ENCODE peak calls at places on chromosomes 1 and 21, in six cellular contexts. One of them, this sample, is unnamed.

GRCh38 chr1:110164951-110165350 is 14.7 kb downstream of the SLC6A17 start:
- DNase-seq in H1: no peak
- DNase-seq in upper lobe of left lung: no peak
- DNase-seq in body of pancreas: no peak
- DNase-seq in endothelial cell of umbilical vein: no peak
- DNase-seq in uterus: no peak
- DNase-seq in this sample: no peak

GRCh38 chr1:2208309-2209239 is 14.0 kb upstream of the FAAP20 start:
- DNase-seq in endothelial cell of umbilical vein: peak
- DNase-seq in upper lobe of left lung: peak
- DNase-seq in H1: no peak
- DNase-seq in body of pancreas: peak
- DNase-seq in uterus: peak
- DNase-seq in this sample: no peak

GRCh38 chr1:210301254-210301955 is 27.3 kb upstream of the HHAT start:
- DNase-seq in endothelial cell of umbilical vein: no peak
- DNase-seq in H1: no peak
- DNase-seq in upper lobe of left lung: no peak
- DNase-seq in body of pancreas: no peak
- DNase-seq in uterus: no peak
- DNase-seq in this sample: no peak

GRCh38 chr1:85074365-85074964 is 26.2 kb upstream of the MCOLN3 start:
- DNase-seq in H1: no peak
- DNase-seq in endothelial cell of umbilical vein: no peak
- DNase-seq in upper lobe of left lung: no peak
- DNase-seq in body of pancreas: no peak
- DNase-seq in uterus: no peak
- DNase-seq in this sample: no peak

GRCh38 chr1:70436617-70437236 is 25.7 kb downstream of the CTH start:
- DNase-seq in body of pancreas: no peak
- DNase-seq in H1: no peak
- DNase-seq in upper lobe of left lung: no peak
- DNase-seq in endothelial cell of umbilical vein: peak
- DNase-seq in uterus: peak
- DNase-seq in this sample: no peak

GRCh38 chr1:20350421-20350820 is 59.7 kb downstream of the VWA5B1 start:
- DNase-seq in H1: no peak
- DNase-seq in endothelial cell of umbilical vein: no peak
- DNase-seq in upper lobe of left lung: no peak
- DNase-seq in uterus: no peak
- DNase-seq in body of pancreas: no peak
- DNase-seq in this sample: no peak

GRCh38 chr1:57340361-57341192 is 83.3 kb downstream of the DAB1 start:
- DNase-seq in uterus: no peak
- DNase-seq in upper lobe of left lung: peak
- DNase-seq in endothelial cell of umbilical vein: no peak
- DNase-seq in body of pancreas: no peak
- DNase-seq in H1: no peak
- DNase-seq in this sample: no peak

GRCh38 chr21:38831526-38832467 is 26.1 kb downstream of the ETS2 start:
- DNase-seq in upper lobe of left lung: peak
- DNase-seq in endothelial cell of umbilical vein: peak
- DNase-seq in uterus: peak
- DNase-seq in body of pancreas: peak
- DNase-seq in H1: no peak
- DNase-seq in this sample: peak

GRCh38 chr1:101239095-101240040 is 2.5 kb downstream of the S1PR1 start:
- DNase-seq in upper lobe of left lung: peak
- DNase-seq in endothelial cell of umbilical vein: peak
- DNase-seq in body of pancreas: no peak
- DNase-seq in uterus: no peak
- DNase-seq in H1: no peak
- DNase-seq in this sample: no peak

GRCh38 chr1:221444346-221444745 is 297.5 kb downstream of the DUSP10 start:
- DNase-seq in H1: no peak
- DNase-seq in uterus: no peak
- DNase-seq in body of pancreas: no peak
- DNase-seq in endothelial cell of umbilical vein: no peak
- DNase-seq in upper lobe of left lung: no peak
- DNase-seq in this sample: no peak

GRCh38 chr1:2642131-2642559 is 9.3 kb upstream of the MMEL1 start:
- DNase-seq in endothelial cell of umbilical vein: no peak
- DNase-seq in body of pancreas: no peak
- DNase-seq in H1: no peak
- DNase-seq in upper lobe of left lung: no peak
- DNase-seq in uterus: no peak
- DNase-seq in this sample: no peak

GRCh38 chr1:43921022-43921421 is 12.6 kb upstream of the ARTN start:
- DNase-seq in H1: no peak
- DNase-seq in body of pancreas: no peak
- DNase-seq in endothelial cell of umbilical vein: no peak
- DNase-seq in uterus: no peak
- DNase-seq in upper lobe of left lung: no peak
- DNase-seq in this sample: no peak

GRCh38 chr1:26203642-26204318 is 13.4 kb downstream of the CATSPER4 start:
- DNase-seq in body of pancreas: no peak
- DNase-seq in endothelial cell of umbilical vein: no peak
- DNase-seq in H1: no peak
- DNase-seq in uterus: no peak
- DNase-seq in upper lobe of left lung: no peak
- DNase-seq in this sample: no peak

GRCh38 chr21:38793926-38794713 is 11.6 kb upstream of the ETS2 start:
- DNase-seq in uterus: no peak
- DNase-seq in body of pancreas: no peak
- DNase-seq in upper lobe of left lung: no peak
- DNase-seq in endothelial cell of umbilical vein: no peak
- DNase-seq in H1: no peak
- DNase-seq in this sample: no peak

GRCh38 chr1:41622859-41623732 is 138.6 kb upstream of the EDN2 start:
- DNase-seq in body of pancreas: no peak
- DNase-seq in upper lobe of left lung: no peak
- DNase-seq in H1: no peak
- DNase-seq in endothelial cell of umbilical vein: no peak
- DNase-seq in uterus: no peak
- DNase-seq in this sample: peak

GRCh38 chr1:156906206-156906910 is 12.8 kb downstream of the PEAR1 start:
- DNase-seq in body of pancreas: no peak
- DNase-seq in upper lobe of left lung: no peak
- DNase-seq in uterus: no peak
- DNase-seq in endothelial cell of umbilical vein: no peak
- DNase-seq in H1: no peak
- DNase-seq in this sample: no peak

DNA sequence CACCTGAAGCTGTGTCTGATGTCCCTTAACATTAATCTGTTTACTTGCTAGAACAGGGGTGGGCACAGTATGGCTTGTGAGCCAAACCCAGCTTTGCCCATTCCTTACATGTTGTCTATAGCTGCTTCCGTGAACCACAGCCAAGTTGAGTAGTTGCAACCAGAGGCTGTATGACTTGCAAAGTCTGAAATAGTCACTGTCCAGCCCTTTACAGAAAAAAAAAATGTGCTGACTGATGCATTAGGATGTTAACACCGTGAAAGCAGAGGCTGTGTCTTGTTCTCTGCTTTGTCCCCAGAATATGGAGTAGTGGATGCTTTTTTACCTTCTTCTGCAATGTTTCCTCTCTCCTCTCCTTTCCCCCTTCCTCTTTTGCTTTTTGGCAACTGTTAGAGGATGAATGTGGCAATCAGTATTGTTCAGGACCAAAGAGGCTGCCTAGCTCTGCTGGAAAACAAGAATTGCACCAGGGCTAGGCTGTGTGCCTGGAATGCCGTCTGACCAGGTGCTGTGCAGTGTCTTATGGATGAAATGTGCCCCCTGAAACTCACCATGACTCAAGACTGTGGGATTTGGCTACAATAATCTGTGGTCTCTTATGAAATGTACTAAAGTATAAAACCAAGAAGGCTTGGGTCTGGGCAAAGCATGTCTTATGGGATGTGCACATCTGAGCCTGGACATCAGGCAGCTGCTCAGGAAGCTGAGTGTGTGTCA is 79.6 kb upstream of the GCLM start:
- DNase-seq in uterus: no peak
- DNase-seq in body of pancreas: no peak
- DNase-seq in endothelial cell of umbilical vein: no peak
- DNase-seq in H1: no peak
- DNase-seq in upper lobe of left lung: no peak
- DNase-seq in this sample: no peak
- TF ChIP-seq POLR2A in uterus: no peak
- TF ChIP-seq POLR2A in body of pancreas: no peak
- TF ChIP-seq POLR2A in endothelial cell of umbilical vein: no peak
- TF ChIP-seq POLR2A in H1: no peak
- TF ChIP-seq POLR2A in upper lobe of left lung: no peak
- TF ChIP-seq POLR2A in this sample: no peak

GRCh38 chr1:150283260-150283659 is 906 bp downstream of the CIART start:
- DNase-seq in H1: no peak
- DNase-seq in upper lobe of left lung: no peak
- DNase-seq in body of pancreas: no peak
- DNase-seq in uterus: no peak
- DNase-seq in endothelial cell of umbilical vein: no peak
- DNase-seq in this sample: no peak

GRCh38 chr1:150281758-150282557 is at the start of gene CIART:
- DNase-seq in uterus: peak
- DNase-seq in H1: peak
- DNase-seq in endothelial cell of umbilical vein: peak
- DNase-seq in body of pancreas: peak
- DNase-seq in upper lobe of left lung: peak
- DNase-seq in this sample: peak

GRCh38 chr1:150281221-150281757 is 1.1 kb upstream of the CIART start:
- DNase-seq in upper lobe of left lung: peak
- DNase-seq in H1: no peak
- DNase-seq in uterus: peak
- DNase-seq in body of pancreas: peak
- DNase-seq in endothelial cell of umbilical vein: peak
- DNase-seq in this sample: no peak

GRCh38 chr1:150282558-150282958 is 204 bp downstream of the CIART start:
- DNase-seq in upper lobe of left lung: peak
- DNase-seq in H1: no peak
- DNase-seq in endothelial cell of umbilical vein: no peak
- DNase-seq in body of pancreas: no peak
- DNase-seq in uterus: no peak
- DNase-seq in this sample: no peak

DNA sequence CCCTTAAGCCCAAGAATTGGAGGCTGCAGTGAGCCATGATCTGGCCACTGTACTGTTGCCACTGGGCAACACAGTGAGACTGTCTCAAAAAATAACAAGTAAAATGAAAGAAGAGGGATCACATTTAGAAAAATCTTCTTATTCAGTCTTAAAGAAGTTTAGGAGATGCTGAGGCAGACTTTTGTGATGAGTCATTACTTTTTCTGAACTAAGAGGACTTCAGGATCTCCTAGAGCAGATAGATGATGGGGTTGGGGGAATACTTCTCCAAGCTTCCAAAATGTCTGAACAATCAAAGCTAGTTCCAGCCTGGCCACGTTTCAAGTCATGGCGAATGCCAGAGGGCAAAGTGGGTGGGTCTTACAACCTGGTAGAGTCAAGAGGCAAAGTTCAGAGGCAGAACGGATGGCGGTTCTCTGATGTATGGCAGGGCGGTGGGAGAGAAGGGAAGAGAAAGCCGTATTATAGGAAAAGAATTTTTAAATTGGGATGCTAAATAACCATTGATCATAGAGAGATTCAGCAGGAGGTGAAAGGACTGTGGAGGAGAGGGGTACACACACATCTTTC is 2.1 kb upstream of the CIART start:
- DNase-seq in uterus: no peak
- DNase-seq in endothelial cell of umbilical vein: no peak
- DNase-seq in H1: no peak
- DNase-seq in upper lobe of left lung: no peak
- DNase-seq in body of pancreas: no peak
- DNase-seq in this sample: no peak
- H3K27ac ChIP-seq in uterus: peak
- H3K27ac ChIP-seq in endothelial cell of umbilical vein: no peak
- H3K27ac ChIP-seq in H1: no peak
- H3K27ac ChIP-seq in upper lobe of left lung: no peak
- H3K27ac ChIP-seq in body of pancreas: no peak
- H3K27ac ChIP-seq in this sample: peak

GRCh38 chr1:160742428-160743127 is 3.5 kb downstream of the SLAMF7 start:
- DNase-seq in endothelial cell of umbilical vein: no peak
- DNase-seq in uterus: no peak
- DNase-seq in H1: no peak
- DNase-seq in body of pancreas: no peak
- DNase-seq in upper lobe of left lung: no peak
- DNase-seq in this sample: peak

GRCh38 chr1:160744287-160744857 is 5.3 kb downstream of the SLAMF7 start:
- DNase-seq in body of pancreas: no peak
- DNase-seq in H1: no peak
- DNase-seq in uterus: no peak
- DNase-seq in upper lobe of left lung: no peak
- DNase-seq in endothelial cell of umbilical vein: no peak
- DNase-seq in this sample: no peak

GRCh38 chr1:160741092-160741501 is 2.0 kb downstream of the SLAMF7 start:
- DNase-seq in H1: no peak
- DNase-seq in endothelial cell of umbilical vein: no peak
- DNase-seq in body of pancreas: no peak
- DNase-seq in upper lobe of left lung: no peak
- DNase-seq in uterus: no peak
- DNase-seq in this sample: peak

GRCh38 chr1:160741597-160742348 is 2.7 kb downstream of the SLAMF7 start:
- DNase-seq in endothelial cell of umbilical vein: no peak
- DNase-seq in uterus: no peak
- DNase-seq in body of pancreas: no peak
- DNase-seq in upper lobe of left lung: no peak
- DNase-seq in H1: no peak
- DNase-seq in this sample: no peak

GRCh38 chr1:160743266-160743665 is 4.2 kb downstream of the SLAMF7 start:
- DNase-seq in upper lobe of left lung: no peak
- DNase-seq in endothelial cell of umbilical vein: no peak
- DNase-seq in body of pancreas: no peak
- DNase-seq in uterus: no peak
- DNase-seq in H1: no peak
- DNase-seq in this sample: peak
- TF ChIP-seq POLR2A in upper lobe of left lung: no peak
- TF ChIP-seq POLR2A in endothelial cell of umbilical vein: no peak
- TF ChIP-seq POLR2A in body of pancreas: no peak
- TF ChIP-seq POLR2A in uterus: no peak
- TF ChIP-seq POLR2A in H1: no peak
- TF ChIP-seq POLR2A in this sample: no peak

DNA sequence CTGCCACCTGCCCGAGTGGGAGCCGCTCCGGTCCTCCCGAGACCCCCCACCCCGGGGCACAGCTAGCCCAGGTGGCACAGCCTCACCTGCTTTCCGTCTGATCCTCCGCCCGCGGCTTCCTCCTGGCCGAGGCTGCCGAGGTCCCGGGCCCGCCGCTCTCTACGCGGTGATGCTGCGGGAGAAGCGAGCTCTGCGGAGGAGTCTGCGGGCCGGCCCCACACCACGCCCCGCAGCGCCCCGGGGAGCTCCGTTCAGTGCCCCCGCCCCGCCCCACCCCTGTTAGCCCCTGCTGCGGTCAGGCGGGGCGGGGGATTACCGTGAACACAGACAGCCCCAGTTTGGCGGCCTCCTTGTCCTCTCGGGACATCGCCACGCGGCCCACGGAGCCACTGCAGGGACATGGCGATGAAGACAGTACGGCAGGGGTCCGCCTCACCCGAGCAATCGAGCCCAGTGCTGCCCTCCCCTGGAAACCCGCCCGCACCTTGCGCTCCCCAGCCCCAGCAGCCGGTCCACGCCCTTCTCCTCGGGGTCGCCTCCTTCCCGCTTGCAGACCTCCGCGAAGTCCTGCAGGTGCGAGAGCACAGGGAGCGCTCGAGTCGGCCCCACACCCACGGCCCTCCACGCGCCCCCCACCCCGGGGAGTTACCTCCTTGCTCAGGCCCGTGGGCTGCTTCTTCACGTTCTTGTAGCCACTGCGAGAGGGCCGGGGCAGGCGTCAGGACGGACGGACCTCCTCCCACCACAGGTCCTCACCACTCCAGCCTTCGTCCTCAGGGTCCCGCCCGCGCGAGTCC is 933 bp downstream of the C1orf35 start:
- DNase-seq in body of pancreas: peak
- DNase-seq in uterus: no peak
- DNase-seq in upper lobe of left lung: peak
- DNase-seq in endothelial cell of umbilical vein: peak
- DNase-seq in H1: no peak
- DNase-seq in this sample: no peak
- H3K27ac ChIP-seq in body of pancreas: peak
- H3K27ac ChIP-seq in uterus: peak
- H3K27ac ChIP-seq in upper lobe of left lung: peak
- H3K27ac ChIP-seq in endothelial cell of umbilical vein: no peak
- H3K27ac ChIP-seq in H1: no peak
- H3K27ac ChIP-seq in this sample: peak